ENCODE peak calls at places on chromosome 21, in seven cellular contexts. W is H9; F is CD4-positive, alpha-beta T cell; S is breast epithelium; T is AG09319; N is GM12864; M is upper lobe of right lung. L is an unnamed sample.

GRCh38 chr21:35559881-35560280 is 500.4 kb downstream of the SETD4 start:
- DNase-seq in W (no peak), F (no peak), S (no peak), T (no peak), N (no peak), M (no peak), L (no peak)

GRCh38 chr21:18443085-18443484 is 39.5 kb upstream of the TMPRSS15 start:
- DNase-seq in W (no peak), F (no peak), S (no peak), T (no peak), N (no peak), M (no peak), L (no peak)

GRCh38 chr21:14864211-14865021 is 200.4 kb downstream of the NRIP1 start:
- DNase-seq in W (peak; percentile 74), F (no peak), S (no peak), T (no peak), N (no peak), M (peak; percentile 79), L (peak; percentile 85)

GRCh38 chr21:25790122-25790951 is 55.6 kb downstream of the GABPA start:
- DNase-seq in W (no peak), F (no peak), S (no peak), T (peak; percentile 12), N (no peak), M (no peak), L (no peak)

GRCh38 chr21:42554251-42554937 is 40.7 kb downstream of the SLC37A1 start:
- DNase-seq in W (no peak), F (peak; percentile 8), S (peak; percentile 37), T (no peak), N (no peak), M (peak; percentile 41), L (peak; percentile 10)

GRCh38 chr21:42474982-42475381 is 21.0 kb downstream of the RSPH1 start:
- DNase-seq in W (no peak), F (no peak), S (no peak), T (no peak), N (no peak), M (no peak), L (no peak)

GRCh38 chr21:29656504-29657227 is 283.1 kb downstream of the GRIK1 start:
- DNase-seq in W (no peak), F (no peak), S (no peak), T (no peak), N (no peak), M (no peak), L (no peak)

GRCh38 chr21:42375141-42375905 is 9.0 kb upstream of the TFF1 start:
- DNase-seq in W (peak; percentile 40), F (no peak), S (no peak), T (no peak), N (no peak), M (no peak), L (no peak)

GRCh38 chr21:31526040-31526439 is 133.5 kb upstream of the SOD1 start:
- DNase-seq in W (peak; percentile 49), F (no peak), S (no peak), T (no peak), N (no peak), M (no peak), L (no peak)

GRCh38 chr21:42974832-42975820 is 764 bp downstream of the PKNOX1 start:
- DNase-seq in W (peak; percentile 48), F (peak; percentile 69), S (peak; percentile 55), T (no peak), N (no peak), M (peak; percentile 80), L (peak; percentile 69)

GRCh38 chr21:30227128-30227527 is 11.2 kb upstream of the CLDN8 start:
- DNase-seq in W (no peak), F (no peak), S (no peak), T (no peak), N (no peak), M (no peak), L (no peak)

GRCh38 chr21:36550761-36551160 is 70.8 kb upstream of the CLDN14 start:
- DNase-seq in W (no peak), F (no peak), S (peak; percentile 59), T (no peak), N (no peak), M (no peak), L (no peak)

GRCh38 chr21:32921632-32922230 is 104.0 kb upstream of the OLIG2 start:
- DNase-seq in W (peak; percentile 60), F (peak; percentile 52), S (no peak), T (no peak), N (no peak), M (peak; percentile 72), L (peak; percentile 50)

GRCh38 chr21:33300701-33301631 is 23.8 kb upstream of the IFNAR1 start:
- DNase-seq in W (no peak), F (no peak), S (no peak), T (no peak), N (no peak), M (no peak), L (no peak)

GRCh38 chr21:33362044-33362555 is 37.3 kb downstream of the IFNAR1 start:
- DNase-seq in W (peak; percentile 92), F (peak; percentile 60), S (no peak), T (no peak), N (peak; percentile 79), M (no peak), L (no peak)

GRCh38 chr21:21003701-21004100 is 5.5 kb downstream of the NCAM2 start:
- DNase-seq in W (peak; percentile 34), F (no peak), S (no peak), T (no peak), N (no peak), M (no peak), L (no peak)

GRCh38 chr21:44349847-44350772 is 3.3 kb upstream of the TRPM2 start:
- DNase-seq in W (peak; percentile 46), F (no peak), S (no peak), T (no peak), N (no peak), M (no peak), L (no peak)
- TF ChIP-seq CTCF in W (no peak), F (no peak), S (no peak), T (no peak), N (no peak), M (no peak), L (no peak)

DNA sequence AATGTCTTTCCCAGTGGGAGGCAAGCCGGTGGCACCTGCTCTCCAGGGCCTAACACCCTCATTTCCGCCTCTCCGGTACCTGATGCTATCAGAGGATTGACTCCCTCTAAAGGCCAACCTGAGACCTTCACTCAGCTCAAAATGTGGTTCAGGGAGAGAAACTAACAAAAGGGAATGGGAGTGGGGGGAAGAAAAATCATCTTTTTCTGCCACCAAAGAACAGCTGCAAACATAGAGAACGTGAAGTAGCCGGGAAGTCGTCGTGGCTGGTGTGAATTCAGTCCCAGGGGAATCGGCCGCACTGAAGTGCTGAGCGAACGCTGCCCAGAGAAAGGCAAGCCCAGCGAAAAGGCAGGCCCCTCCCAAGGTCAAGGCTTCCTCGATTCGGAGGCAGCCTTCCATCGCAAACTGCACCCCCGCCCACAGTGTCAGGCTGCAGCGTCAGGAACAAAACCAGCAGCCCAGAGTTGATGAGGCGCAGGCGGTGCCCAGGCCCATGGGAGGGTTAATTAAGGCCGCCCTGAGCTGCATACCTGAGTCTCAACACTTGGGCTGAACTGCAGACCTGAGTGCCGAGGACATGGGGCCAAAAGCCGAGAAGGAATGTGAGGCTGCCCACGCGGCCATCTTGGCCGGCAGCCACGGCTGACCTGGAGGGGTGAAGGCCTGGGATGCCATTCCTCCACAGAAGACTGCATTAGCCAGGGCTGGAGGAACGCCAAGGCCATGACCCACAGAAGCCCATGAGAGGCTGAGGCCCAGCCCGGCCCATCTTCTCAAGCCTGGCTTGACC is 160.2 kb downstream of the PSMG1 start:
- DNase-seq in W (no peak), F (no peak), S (no peak), T (no peak), N (no peak), M (peak; percentile 90), L (peak; percentile 44)
- TF ChIP-seq CTCF in W (peak; percentile 68), F (no peak), S (no peak), T (no peak), N (peak; percentile 13), M (peak; percentile 26), L (no peak)

GRCh38 chr21:39788383-39788782 is 43.4 kb downstream of the IGSF5 start:
- DNase-seq in W (peak; percentile 86), F (no peak), S (peak; percentile 82), T (no peak), N (no peak), M (peak; percentile 89), L (peak; percentile 63)
- TF ChIP-seq CTCF in W (peak; percentile 90), F (no peak), S (peak; percentile 87), T (peak; percentile 34), N (no peak), M (peak; percentile 76), L (peak; percentile 13)

GRCh38 chr21:44752701-44753235 is 41.4 kb upstream of the TSPEAR start:
- DNase-seq in W (no peak), F (no peak), S (no peak), T (no peak), N (no peak), M (no peak), L (no peak)
- TF ChIP-seq CTCF in W (peak; percentile 18), F (no peak), S (no peak), T (no peak), N (no peak), M (no peak), L (no peak)

DNA sequence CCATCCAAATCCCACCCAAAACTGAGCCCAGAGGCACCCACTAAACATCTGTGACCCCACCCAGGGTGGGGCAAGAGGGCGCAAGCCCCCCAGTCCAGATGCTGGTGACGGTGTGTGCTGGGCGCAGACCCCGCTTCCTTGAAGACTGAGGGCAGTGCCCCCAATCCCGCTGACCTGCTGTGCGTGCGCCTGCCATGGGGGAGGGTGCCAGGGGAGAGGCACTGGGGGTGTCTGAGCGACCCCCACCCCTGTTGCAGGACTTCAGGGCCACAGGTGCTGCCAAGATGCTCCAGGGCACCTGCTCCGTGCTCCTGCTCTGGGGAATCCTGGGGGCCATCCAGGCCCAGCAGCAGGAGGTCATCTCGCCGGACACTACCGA is 13.3 kb downstream of the COL6A2 start:
- DNase-seq in W (peak; percentile 22), F (no peak), S (peak; percentile 24), T (no peak), N (no peak), M (peak; percentile 57), L (no peak)
- TF ChIP-seq CTCF in W (no peak), F (no peak), S (no peak), T (no peak), N (no peak), M (no peak), L (no peak)